ENCODE peak calls at places on chromosomes 2 and 18, in five cellular contexts. E is IMR-90, Z is mesenchymal stem cell, S is neuronal stem cell, Q is H1. C is an unnamed sample. For H3K36me3, the result is how much of the 10 kb centered on the place peaks cover.

GRCh38 chr2:95099910-95100309 is 21.7 kb downstream of the MRPS5 start:
- DNase-seq in Z (no peak), Q (no peak), E (no peak), S (no peak), C (no peak)

GRCh38 chr2:154599189-154599588 is 99.3 kb upstream of the KCNJ3 start:
- DNase-seq in Q (no peak), E (no peak), Z (no peak), S (no peak), C (no peak)

GRCh38 chr18:40124107-40124506 is 1830.9 kb upstream of the PIK3C3 start:
- DNase-seq in E (peak), Q (no peak), S (no peak), Z (peak), C (no peak)

GRCh38 chr18:6444484-6445228 is 29.9 kb upstream of the L3MBTL4 start:
- DNase-seq in Z (no peak), E (no peak), Q (no peak), S (no peak), C (no peak)

GRCh38 chr18:48244530-48244929 is 164.7 kb downstream of the ZBTB7C start:
- DNase-seq in Z (no peak), E (no peak), Q (no peak), S (no peak), C (no peak)

GRCh38 chr2:207161247-207161646 is 4.5 kb downstream of the KLF7 start:
- DNase-seq in S (no peak), E (no peak), Z (no peak), Q (no peak), C (no peak)

GRCh38 chr2:61328707-61329251 is 142.1 kb downstream of the USP34 start:
- DNase-seq in S (no peak), Z (peak), Q (no peak), E (peak), C (no peak)

GRCh38 chr18:23131693-23132319 is 3.5 kb upstream of the CABLES1 start:
- DNase-seq in S (peak), Q (no peak), E (peak), Z (peak), C (peak)

GRCh38 chr2:206160124-206160806 is 570 bp downstream of the EEF1B2 start:
- DNase-seq in Z (no peak), S (no peak), E (peak), Q (no peak), C (peak)

GRCh38 chr2:174692256-174692830 is 71.9 kb downstream of the CHRNA1 start:
- DNase-seq in E (peak), Z (no peak), S (no peak), Q (no peak), C (no peak)

GRCh38 chr18:42298744-42299685 is 344.0 kb downstream of the PIK3C3 start:
- DNase-seq in Z (peak), Q (peak), S (peak), E (peak), C (peak)
- H2BK120ac ChIP-seq in Z (no peak), Q (no peak), S (no peak), E (no peak), C (no peak)

GRCh38 chr2:239746847-239747246 is 278.3 kb downstream of the NDUFA10 start:
- DNase-seq in Z (no peak), Q (no peak), S (no peak), E (no peak), C (no peak)
- H3K14ac ChIP-seq in Z (no peak), Q (no peak), S (peak), E (no peak), C (no peak)

GRCh38 chr2:186381573-186381972 is 104.5 kb upstream of the ZC3H15 start:
- DNase-seq in Q (no peak), E (no peak), S (no peak), Z (no peak), C (no peak)
- H3K36me3 ChIP-seq in Q (under half), E (under half), S (under half), Z (under half), C (under half)

GRCh38 chr2:139529045-139529444 is 748.9 kb upstream of the NXPH2 start:
- DNase-seq in Z (no peak), Q (no peak), E (no peak), S (no peak), C (no peak)

GRCh38 chr2:139526781-139527180 is 746.6 kb upstream of the NXPH2 start:
- DNase-seq in Q (no peak), Z (no peak), E (no peak), S (no peak), C (no peak)
- H2BK120ac ChIP-seq in Q (no peak), Z (no peak), E (no peak), S (no peak), C (no peak)

DNA sequence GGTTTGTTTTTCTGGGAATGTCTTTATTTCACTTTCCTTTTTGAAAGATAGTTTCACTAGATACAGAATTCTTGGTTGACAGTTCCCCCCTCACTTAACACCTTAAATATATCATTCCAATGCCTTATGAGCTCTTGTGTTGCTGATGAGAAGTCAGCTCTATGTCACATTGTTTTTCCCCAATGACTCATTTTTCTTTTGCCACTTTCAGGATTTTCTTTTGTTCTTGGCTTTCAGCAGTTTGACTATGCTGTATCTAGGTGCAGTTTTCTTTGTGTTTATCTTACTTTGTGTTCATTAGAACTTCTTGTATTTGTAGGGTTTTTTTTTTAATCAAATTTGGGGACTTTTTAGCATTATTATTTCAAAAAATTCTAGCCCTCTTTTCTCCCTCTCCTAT is 5.6 kb upstream of the RALBP1 start:
- DNase-seq in Z (no peak), E (no peak), Q (no peak), S (no peak), C (no peak)
- H3K14ac ChIP-seq in Z (no peak), E (no peak), Q (no peak), S (no peak), C (no peak)

DNA sequence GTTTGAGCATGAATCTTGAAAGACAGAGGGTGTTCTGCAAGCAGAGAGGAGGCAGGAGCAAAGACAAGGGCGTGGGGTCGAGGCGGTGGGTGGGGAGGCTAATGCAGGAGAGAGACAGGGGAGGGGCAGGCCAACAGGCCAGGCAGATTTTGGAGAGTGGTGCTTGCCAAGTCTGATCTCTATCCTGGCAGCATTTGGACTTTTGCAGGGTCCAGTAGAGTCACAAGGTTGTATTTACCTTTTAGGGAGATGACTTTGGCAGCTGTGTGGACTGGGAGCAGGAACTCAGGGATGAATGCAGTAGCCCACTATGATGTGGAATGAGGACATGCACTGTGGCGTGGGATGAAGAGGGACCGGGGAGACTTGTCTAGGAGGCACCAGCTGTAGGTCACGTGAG is 15.7 kb upstream of the CEP192 start:
- DNase-seq in Z (no peak), E (no peak), S (no peak), Q (no peak), C (no peak)
- H3K36me3 ChIP-seq in Z (under half), E (under half), S (under half), Q (under half), C (under half)

GRCh38 chr2:241316825-241317224 is 1.1 kb downstream of the SEPTIN2 start:
- DNase-seq in E (no peak), S (no peak), Q (no peak), Z (no peak), C (no peak)

GRCh38 chr2:241314181-241314932 is 1.1 kb downstream of the HDLBP start:
- DNase-seq in Z (peak), Q (no peak), S (no peak), E (peak), C (peak)

GRCh38 chr2:241314933-241315182 is 614 bp downstream of the HDLBP start:
- DNase-seq in S (no peak), E (no peak), Q (no peak), Z (no peak), C (no peak)

GRCh38 chr2:241315879-241316700 is at the start of gene SEPTIN2:
- DNase-seq in Z (peak), E (peak), Q (peak), S (no peak), C (peak)

GRCh38 chr2:241315183-241315878 is at the start of gene HDLBP:
- DNase-seq in Z (peak), E (peak), Q (peak), S (peak), C (peak)
- H2BK120ac ChIP-seq in Z (peak), E (peak), Q (peak), S (no peak), C (peak)

GRCh38 chr2:70122470-70122869 is 35.2 kb downstream of the PCBP1 start:
- DNase-seq in Q (no peak), Z (no peak), E (no peak), S (no peak), C (no peak)

GRCh38 chr2:70125498-70125898 is 38.2 kb downstream of the PCBP1 start:
- DNase-seq in E (no peak), S (no peak), Q (no peak), Z (no peak), C (no peak)

GRCh38 chr2:70123829-70124117 is 36.5 kb downstream of the PCBP1 start:
- DNase-seq in S (no peak), E (no peak), Z (no peak), Q (no peak), C (no peak)

GRCh38 chr2:70123051-70123828 is 36.0 kb downstream of the PCBP1 start:
- DNase-seq in E (peak), Q (peak), S (peak), Z (peak), C (peak)

GRCh38 chr2:70124983-70125480 is 37.8 kb downstream of the PCBP1 start:
- DNase-seq in Z (peak), S (no peak), E (peak), Q (peak), C (peak)
- H3K14ac ChIP-seq in Z (peak), S (peak), E (peak), Q (no peak), C (peak)

GRCh38 chr2:163593941-163594340 is 141.9 kb downstream of the FIGN start:
- DNase-seq in E (no peak), Q (no peak), Z (no peak), S (no peak), C (no peak)
- H3K36me3 ChIP-seq in E (under half), Q (under half), Z (under half), S (under half), C (under half)